ENCODE peak calls at places on chromosomes 11 and 22, in five cellular contexts. A, L, Q, M and B are unnamed samples.

GRCh38 chr11:17760102-17761029 is 25.8 kb downstream of the KCNC1 start:
- DNase-seq in A (peak; percentile 22), L (peak; percentile 66), Q (peak; percentile 64), M (peak; percentile 88), B (peak; percentile 40)

GRCh38 chr11:70742553-70743291 is 344.4 kb downstream of the CTTN start:
- DNase-seq in A (no peak), L (no peak), Q (no peak), M (peak; percentile 89), B (no peak)

GRCh38 chr11:120774591-120775386 is 249.1 kb upstream of the TBCEL start:
- DNase-seq in A (no peak), L (no peak), Q (no peak), M (no peak), B (no peak)

GRCh38 chr11:103744496-103745153 is 291.8 kb upstream of the DDI1 start:
- DNase-seq in A (peak; percentile 25), L (no peak), Q (no peak), M (no peak), B (no peak)

GRCh38 chr11:124761301-124762021 is 629 bp downstream of the ESAM start:
- DNase-seq in A (no peak), L (no peak), Q (no peak), M (peak; percentile 58), B (no peak)

GRCh38 chr11:14899087-14899363 is 7.0 kb upstream of the CYP2R1 start:
- DNase-seq in A (no peak), L (no peak), Q (no peak), M (no peak), B (no peak)

GRCh38 chr11:60344146-60344545 is 17.1 kb downstream of the MS4A6E start:
- DNase-seq in A (no peak), L (no peak), Q (no peak), M (no peak), B (no peak)

GRCh38 chr11:127308291-127308690 is 307.7 kb upstream of the KIRREL3 start:
- DNase-seq in A (no peak), L (no peak), Q (no peak), M (no peak), B (no peak)

GRCh38 chr22:41722496-41722895 is 23.2 kb downstream of the MEI1 start:
- DNase-seq in A (no peak), L (no peak), Q (peak; percentile 3), M (no peak), B (no peak)

GRCh38 chr11:47185305-47186075 is 744 bp downstream of the PACSIN3 start:
- DNase-seq in A (peak; percentile 58), L (no peak), Q (peak; percentile 84), M (peak; percentile 84), B (peak; percentile 81)

GRCh38 chr11:47188262-47188661 is 2.0 kb upstream of the PACSIN3 start:
- DNase-seq in A (no peak), L (no peak), Q (no peak), M (no peak), B (peak; percentile 58)

GRCh38 chr11:47186076-47186936 is at the start of gene PACSIN3:
- DNase-seq in A (peak; percentile 42), L (peak; percentile 46), Q (peak; percentile 63), M (peak; percentile 75), B (peak; percentile 78)

GRCh38 chr11:47187723-47188122 is 1.5 kb upstream of the PACSIN3 start:
- DNase-seq in A (no peak), L (no peak), Q (no peak), M (no peak), B (no peak)

DNA sequence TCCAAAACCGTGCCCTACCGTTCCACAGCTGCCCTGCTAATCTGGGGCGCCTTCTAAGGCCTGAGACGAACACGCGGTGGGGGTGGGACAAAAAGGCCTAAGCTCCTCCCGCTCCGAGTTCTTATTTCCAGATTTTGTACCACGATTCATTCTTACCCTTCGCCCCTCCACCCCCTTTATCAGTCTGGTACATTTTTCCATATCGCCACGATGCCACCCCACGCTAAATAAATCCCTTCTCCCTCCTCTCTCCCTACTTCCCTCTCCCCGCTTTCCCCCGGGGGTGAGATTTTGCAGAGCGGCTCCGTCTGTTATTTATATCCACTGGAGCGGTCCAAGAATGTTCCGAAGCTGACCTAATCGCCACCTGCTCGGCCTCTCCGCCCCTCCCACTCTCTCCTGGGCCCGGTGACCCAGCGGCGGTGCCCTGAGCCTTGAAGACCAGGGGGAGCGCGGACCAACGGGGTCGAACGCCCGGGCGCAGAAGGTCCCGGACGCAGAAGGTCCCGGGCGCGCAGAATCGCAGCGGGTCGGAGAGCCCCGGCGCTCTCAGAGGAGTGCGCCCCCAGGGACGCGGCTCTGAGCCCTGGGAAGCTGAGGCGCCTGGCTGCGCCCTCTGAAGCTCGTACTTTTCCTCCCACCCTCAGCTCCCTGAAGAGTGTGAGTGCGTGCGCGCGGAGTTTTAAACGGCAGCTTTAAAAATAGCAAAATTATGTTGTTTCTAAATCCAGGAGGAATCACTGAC is 875 bp upstream of the PACSIN3 start:
- DNase-seq in A (peak; percentile 48), L (peak; percentile 45), Q (no peak), M (peak; percentile 76), B (peak; percentile 70)
- H3K9ac ChIP-seq in A (peak overlapping the region; percentile 32), L (peak overlapping the region; percentile 5), Q (peak overlapping the region; percentile 85), M (no peak overlapping the region), B (peak overlapping the region; percentile 9)

GRCh38 chr11:74462631-74463030 is 4.7 kb downstream of the KCNE3 start:
- DNase-seq in A (no peak), L (no peak), Q (no peak), M (no peak), B (no peak)

GRCh38 chr11:74465291-74465708 is 2.0 kb downstream of the KCNE3 start:
- DNase-seq in A (no peak), L (peak; percentile 88), Q (peak; percentile 68), M (no peak), B (no peak)

GRCh38 chr11:74464746-74465145 is 2.6 kb downstream of the KCNE3 start:
- DNase-seq in A (no peak), L (no peak), Q (no peak), M (no peak), B (no peak)

GRCh38 chr11:74462009-74462408 is 5.3 kb downstream of the KCNE3 start:
- DNase-seq in A (no peak), L (peak; percentile 69), Q (no peak), M (peak; percentile 40), B (peak; percentile 85)

GRCh38 chr11:74463216-74463615 is 4.1 kb downstream of the KCNE3 start:
- DNase-seq in A (no peak), L (no peak), Q (no peak), M (no peak), B (no peak)
- H3K27me3 ChIP-seq in A (peaks cover 27% of the 10 kb centered on the region), L (no peaks in the 10 kb centered on the region), Q (no peaks in the 10 kb centered on the region), M (peaks cover 23% of the 10 kb centered on the region), B (peaks cover 41% of the 10 kb centered on the region)

GRCh38 chr22:16603448-16603768 is 10.8 kb upstream of the CCT8L2 start:
- DNase-seq in A (no peak), L (no peak), Q (no peak), M (no peak), B (no peak)

DNA sequence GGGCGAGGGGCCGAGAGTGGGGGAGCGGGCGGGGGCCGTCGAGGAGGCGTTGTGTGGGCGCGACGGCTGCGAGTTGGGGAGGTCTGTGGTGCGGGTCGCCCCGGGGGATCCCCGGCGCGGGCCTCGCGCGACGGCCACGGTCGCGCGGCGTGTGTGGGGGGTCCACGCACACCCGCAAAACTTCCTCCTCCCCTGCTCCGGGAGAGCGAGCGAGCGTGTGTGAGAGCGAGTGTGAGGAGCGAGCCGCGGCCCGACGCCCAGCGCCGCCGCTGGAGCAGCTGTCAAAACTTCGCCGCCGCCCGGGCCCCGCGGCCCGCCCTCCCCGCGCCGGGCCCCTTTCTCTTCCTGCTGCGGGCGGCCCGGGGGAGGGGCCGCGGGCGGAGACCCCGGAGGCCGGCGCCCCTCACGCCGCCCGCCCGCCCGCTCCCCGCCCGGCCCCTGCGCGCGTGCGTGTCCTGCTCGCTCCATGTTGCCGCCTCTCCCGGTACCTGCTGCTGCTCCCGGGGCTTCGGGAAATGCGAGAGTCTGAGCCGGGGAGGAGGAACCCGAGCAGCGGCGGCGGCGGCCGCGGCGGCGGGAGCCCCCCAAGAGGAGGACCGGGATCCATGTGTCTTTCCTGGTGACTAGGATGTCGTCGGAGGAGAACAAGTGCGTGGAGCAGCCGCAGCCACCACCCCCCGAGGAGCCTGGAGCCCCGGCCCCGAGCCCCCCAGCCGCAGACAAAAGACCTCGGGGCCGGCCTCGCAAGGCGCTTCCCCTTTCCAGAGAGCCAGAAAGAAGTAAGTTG is 9.0 kb upstream of the CCT8L2 start:
- DNase-seq in A (no peak), L (no peak), Q (no peak), M (no peak), B (no peak)
- H3K4me3 ChIP-seq in A (no peak overlapping the region), L (no peak overlapping the region), Q (no peak overlapping the region), M (no peak overlapping the region), B (peak overlapping the region; percentile 75)

GRCh38 chr11:62721994-62722393 is 5.3 kb downstream of the HNRNPUL2 start:
- DNase-seq in A (peak; percentile 47), L (no peak), Q (peak; percentile 40), M (peak; percentile 51), B (no peak)

GRCh38 chr11:62727007-62727832 is at the start of gene HNRNPUL2:
- DNase-seq in A (peak; percentile 99), L (peak; percentile 98), Q (peak; percentile 100), M (peak; percentile 100), B (peak; percentile 100)

GRCh38 chr11:62726156-62727006 is 876 bp downstream of the HNRNPUL2 start:
- DNase-seq in A (no peak), L (no peak), Q (no peak), M (no peak), B (no peak)

GRCh38 chr11:62725686-62726085 is 1.6 kb downstream of the HNRNPUL2 start:
- DNase-seq in A (no peak), L (peak; percentile 33), Q (peak; percentile 40), M (no peak), B (peak; percentile 28)

GRCh38 chr11:62724171-62724570 is 3.1 kb downstream of the HNRNPUL2 start:
- DNase-seq in A (no peak), L (no peak), Q (no peak), M (no peak), B (no peak)
- H3K9ac ChIP-seq in A (no peak overlapping the region), L (no peak overlapping the region), Q (peak overlapping the region; percentile 85), M (peak overlapping the region; percentile 85), B (peak overlapping the region; percentile 99)

DNA sequence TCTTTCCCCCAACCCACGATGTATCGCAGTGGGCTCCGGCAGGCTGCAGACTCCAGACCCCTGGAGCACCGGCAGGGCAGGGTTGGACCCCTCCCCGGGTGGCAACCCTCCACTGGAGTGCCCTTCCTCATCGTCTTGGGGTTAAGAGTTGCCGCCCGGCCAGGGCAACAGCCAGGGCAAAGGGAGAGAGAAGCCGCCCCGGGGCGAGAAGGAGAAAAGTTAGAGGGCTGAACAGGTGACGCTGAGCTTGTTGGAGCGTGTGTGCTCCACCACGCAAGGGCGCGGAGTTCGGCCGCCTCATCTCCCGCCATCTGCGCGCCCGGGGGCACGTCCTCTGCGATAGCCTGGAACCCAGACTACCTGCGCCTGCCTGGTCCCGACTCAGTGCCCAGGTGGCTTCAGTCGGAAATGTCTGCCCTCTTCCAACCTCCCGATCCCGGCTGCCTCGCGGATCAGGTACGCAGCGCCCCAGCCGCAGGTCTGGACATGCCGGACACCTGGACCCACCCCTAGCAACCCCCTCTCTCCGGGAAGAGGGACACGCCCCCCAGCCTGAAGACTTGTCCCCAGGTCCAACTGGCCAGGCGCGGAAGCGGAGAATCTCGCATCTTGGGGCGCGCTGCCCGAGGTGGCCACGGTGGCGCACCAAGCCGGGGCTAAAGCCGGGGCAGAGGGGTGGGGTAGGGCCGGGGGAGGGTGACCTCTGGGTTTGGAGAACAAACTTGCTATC is 1.1 kb downstream of the DSCAML1 start:
- DNase-seq in A (no peak), L (no peak), Q (no peak), M (peak; percentile 46), B (no peak)
- H3K27me3 ChIP-seq in A (peaks cover 25% of the 10 kb centered on the region), L (peaks cover 28% of the 10 kb centered on the region), Q (peaks cover 85% of the 10 kb centered on the region), M (peaks cover 94% of the 10 kb centered on the region), B (peaks cover 85% of the 10 kb centered on the region)

DNA sequence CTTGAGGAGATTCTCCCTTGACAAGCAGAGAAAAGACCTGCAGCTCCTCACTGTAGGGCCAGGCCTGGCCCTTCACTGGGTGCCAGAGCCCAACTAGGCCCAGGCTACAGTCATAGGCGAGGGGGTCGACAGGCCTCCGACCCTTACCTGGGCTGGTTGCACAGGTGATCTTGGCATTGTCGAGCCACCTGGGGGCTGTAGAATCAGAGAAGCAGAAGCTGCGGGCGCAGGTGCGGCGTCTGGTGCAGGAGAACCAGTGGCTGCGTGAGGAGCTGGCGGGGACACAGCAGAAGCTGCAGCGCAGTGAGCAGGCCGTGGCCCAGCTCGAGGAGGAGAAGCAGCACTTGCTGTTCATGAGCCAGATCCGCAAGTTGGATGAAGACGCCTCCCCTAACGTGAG is 6.9 kb upstream of the RAB1B start:
- DNase-seq in A (no peak), L (no peak), Q (no peak), M (no peak), B (no peak)
- H3K4me3 ChIP-seq in A (no peak overlapping the region), L (no peak overlapping the region), Q (no peak overlapping the region), M (no peak overlapping the region), B (no peak overlapping the region)